ENCODE peak calls at places on chromosomes 16 and 17, in six cellular contexts. M is IMR-90, Z is A549, E is OCI-LY7, L is tibial artery, B is gastrocnemius medialis. W is an unnamed sample. For H3K4me1, the result is how much of the 10 kb centered on the place peaks cover.

GRCh38 chr17:32484628-32485027 is 2.2 kb upstream of the CDK5R1 start:
- DNase-seq in M (no peak), Z (no peak), E (no peak), L (no peak), B (no peak), W (no peak)

GRCh38 chr17:34979650-34980352 is 511 bp upstream of the LIG3 start:
- DNase-seq in M (peak), Z (no peak), E (peak), L (no peak), B (no peak), W (no peak)

GRCh38 chr16:46688101-46688656 is 799 bp downstream of the VPS35 start:
- DNase-seq in M (peak), Z (no peak), E (no peak), L (no peak), B (peak), W (no peak)

GRCh38 chr16:1492082-1492922 is 858 bp upstream of the TELO2 start:
- DNase-seq in M (no peak), Z (no peak), E (no peak), L (no peak), B (no peak), W (no peak)

GRCh38 chr17:29089601-29090044 is 46.7 kb downstream of the PIPOX start:
- DNase-seq in M (no peak), Z (no peak), E (no peak), L (no peak), B (peak), W (no peak)

GRCh38 chr17:1966274-1967086 is 58.7 kb downstream of the RTN4RL1 start:
- DNase-seq in M (no peak), Z (no peak), E (no peak), L (no peak), B (no peak), W (no peak)

GRCh38 chr16:67648088-67648763 is 3.3 kb downstream of the CARMIL2 start:
- DNase-seq in M (no peak), Z (no peak), E (no peak), L (no peak), B (no peak), W (no peak)

GRCh38 chr17:80169784-80170500 is at the start of gene CARD14:
- DNase-seq in M (no peak), Z (no peak), E (no peak), L (no peak), B (no peak), W (no peak)

GRCh38 chr16:165539-166374 is at the start of gene HBM:
- DNase-seq in M (no peak), Z (no peak), E (no peak), L (no peak), B (no peak), W (no peak)

DNA sequence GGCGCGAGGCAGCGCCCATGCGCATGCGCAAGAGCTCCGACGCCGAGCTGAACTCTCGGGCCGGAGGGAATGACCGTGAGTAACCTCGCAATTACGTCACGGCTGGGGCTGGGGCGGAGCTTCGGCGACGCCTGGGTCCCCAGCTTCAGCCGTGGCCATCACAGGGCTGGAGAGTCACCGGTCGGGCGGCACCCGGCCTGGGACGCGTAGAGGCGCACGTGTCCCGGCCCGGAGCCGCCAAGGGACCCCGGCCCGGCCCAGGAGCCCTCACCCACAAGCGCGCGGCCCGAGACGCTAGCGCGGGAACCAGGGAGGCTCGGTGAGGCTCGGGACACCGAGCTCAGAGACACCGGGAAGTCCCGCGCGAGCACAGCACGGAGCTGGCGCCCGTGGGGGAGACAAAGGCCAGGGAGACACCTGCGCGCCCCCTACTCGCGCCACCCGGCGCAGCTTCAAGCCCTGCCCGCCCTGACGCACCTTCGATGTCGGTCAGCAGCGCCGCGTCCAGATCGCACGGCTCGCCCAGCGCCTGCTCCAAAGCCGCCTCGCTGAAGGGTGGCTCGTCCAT is 452 bp downstream of the SREBF1 start:
- DNase-seq in M (peak), Z (peak), E (peak), L (peak), B (peak), W (peak)
- H3K4me1 ChIP-seq in M (under half), Z (half or more), E (half or more), L (half or more), B (half or more), W (half or more)

GRCh38 chr17:61400786-61401279 is 1.2 kb downstream of the TBX2 start:
- DNase-seq in M (no peak), Z (no peak), E (no peak), L (peak), B (no peak), W (no peak)
- H3K4me1 ChIP-seq in M (under half), Z (under half), E (under half), L (half or more), B (under half), W (half or more)

GRCh38 chr16:53083123-53083522 is 28.3 kb downstream of the CHD9 start:
- DNase-seq in M (peak), Z (peak), E (no peak), L (no peak), B (no peak), W (no peak)
- H3K4me1 ChIP-seq in M (under half), Z (half or more), E (under half), L (under half), B (half or more), W (half or more)

GRCh38 chr17:78726471-78727010 is 55.5 kb downstream of the CYTH1 start:
- DNase-seq in M (no peak), Z (no peak), E (no peak), L (no peak), B (no peak), W (no peak)

GRCh38 chr17:78724544-78724943 is 57.5 kb downstream of the CYTH1 start:
- DNase-seq in M (no peak), Z (no peak), E (no peak), L (no peak), B (peak), W (no peak)

GRCh38 chr17:78724999-78725398 is 57.1 kb downstream of the CYTH1 start:
- DNase-seq in M (no peak), Z (no peak), E (no peak), L (no peak), B (no peak), W (no peak)

GRCh38 chr17:78727057-78727456 is 55.0 kb downstream of the CYTH1 start:
- DNase-seq in M (no peak), Z (no peak), E (no peak), L (no peak), B (no peak), W (no peak)

GRCh38 chr17:78725448-78726021 is 56.5 kb downstream of the CYTH1 start:
- DNase-seq in M (no peak), Z (no peak), E (peak), L (no peak), B (no peak), W (no peak)
- H3K4me1 ChIP-seq in M (under half), Z (under half), E (half or more), L (under half), B (half or more), W (half or more)

DNA sequence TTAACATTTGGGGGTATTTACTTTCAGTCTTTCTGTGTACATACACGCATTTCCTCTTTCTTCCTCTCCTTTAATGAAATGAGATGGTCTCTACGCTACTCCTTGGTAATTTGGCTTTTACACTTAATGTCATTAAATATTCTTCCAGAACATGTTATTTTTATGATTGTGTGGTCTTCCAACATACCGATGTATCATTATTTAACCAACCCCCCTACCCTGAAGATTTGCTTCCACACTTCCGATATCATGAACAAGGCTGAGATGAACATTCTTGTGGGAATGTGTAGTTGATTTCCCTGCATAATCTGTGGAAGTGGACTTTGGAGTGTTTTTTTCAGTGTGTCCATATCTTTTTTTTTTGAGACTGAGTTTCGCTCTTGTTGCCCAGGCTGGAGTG is 2.3 kb upstream of the PGS1 start:
- DNase-seq in M (no peak), Z (no peak), E (no peak), L (no peak), B (no peak), W (no peak)
- H3K4me1 ChIP-seq in M (under half), Z (under half), E (under half), L (under half), B (under half), W (under half)

GRCh38 chr16:75236232-75236631 is 15.2 kb downstream of the BCAR1 start:
- DNase-seq in M (no peak), Z (no peak), E (no peak), L (peak), B (peak), W (no peak)
- H3K4me1 ChIP-seq in M (under half), Z (under half), E (under half), L (half or more), B (half or more), W (half or more)

GRCh38 chr16:10941127-10941933 is 938 bp downstream of the DEXI start:
- DNase-seq in M (no peak), Z (no peak), E (no peak), L (no peak), B (no peak), W (no peak)

GRCh38 chr16:10938844-10939648 is 3.2 kb downstream of the DEXI start:
- DNase-seq in M (no peak), Z (no peak), E (no peak), L (no peak), B (no peak), W (no peak)

GRCh38 chr16:10940501-10941079 is 1.7 kb downstream of the DEXI start:
- DNase-seq in M (peak), Z (no peak), E (peak), L (no peak), B (peak), W (no peak)

GRCh38 chr16:10938321-10938720 is 3.9 kb downstream of the DEXI start:
- DNase-seq in M (no peak), Z (no peak), E (no peak), L (no peak), B (peak), W (no peak)

DNA sequence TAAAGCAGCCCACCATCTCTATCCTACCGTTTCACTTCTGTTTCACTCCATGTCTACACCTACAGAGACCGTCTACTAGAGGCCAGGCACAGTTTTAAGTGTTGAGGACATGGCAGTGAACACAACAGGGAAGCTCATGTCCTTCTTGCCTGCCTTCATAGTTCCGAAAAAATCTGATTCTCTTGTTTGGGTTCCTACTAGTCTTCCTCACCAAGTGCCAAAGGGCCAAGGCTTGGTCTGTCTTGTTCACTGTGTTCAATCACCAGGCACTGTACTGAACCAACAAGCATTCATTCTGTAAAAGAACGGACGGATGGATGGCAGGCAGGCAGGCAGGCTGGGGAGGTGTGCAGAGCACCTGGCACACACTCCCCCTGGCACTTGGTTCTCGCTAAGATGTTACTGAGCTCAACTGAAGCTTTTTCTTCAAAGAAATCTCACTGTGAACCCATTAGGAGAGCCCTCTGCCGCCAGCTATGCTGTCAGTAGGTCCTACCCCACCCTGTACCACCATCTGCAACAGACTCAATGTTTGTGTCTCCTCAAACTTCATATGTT is 2.5 kb downstream of the DEXI start:
- DNase-seq in M (no peak), Z (no peak), E (no peak), L (no peak), B (no peak), W (no peak)
- H3K4me1 ChIP-seq in M (under half), Z (under half), E (half or more), L (half or more), B (half or more), W (half or more)

DNA sequence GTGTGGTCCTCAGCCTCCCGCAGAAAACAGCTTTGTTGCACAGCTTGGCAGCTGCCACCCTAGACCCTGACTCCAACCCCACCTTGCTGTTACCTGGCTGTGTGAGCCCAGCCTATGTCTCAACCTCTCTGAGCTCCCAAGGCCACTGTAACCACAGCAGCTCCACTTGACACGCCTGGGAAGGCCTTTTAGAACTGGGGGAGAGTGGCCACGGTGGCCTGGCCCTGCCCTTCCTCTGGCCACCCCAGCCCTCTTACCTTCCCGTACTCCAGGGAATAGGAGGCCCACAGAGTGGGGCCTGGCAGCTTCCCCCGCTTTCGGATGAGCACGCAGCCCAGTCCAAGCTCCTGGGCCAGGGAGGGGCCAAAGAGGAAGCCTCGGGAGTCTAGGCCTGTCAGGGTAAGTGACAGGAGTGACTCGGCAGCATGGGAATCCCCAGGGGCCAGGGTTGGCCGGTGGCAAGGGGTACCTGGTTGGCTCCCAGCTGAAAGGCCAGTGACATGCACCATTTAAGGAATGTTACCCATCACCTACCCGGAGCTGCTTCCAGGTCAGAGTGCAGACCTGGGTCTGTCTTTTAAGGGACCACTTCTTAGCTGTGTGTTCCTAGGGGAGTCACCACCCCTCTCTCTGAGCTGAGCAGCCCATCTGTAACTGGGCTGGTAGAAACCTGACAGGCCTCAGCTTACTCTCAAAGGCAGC is 1.4 kb downstream of the APRT start:
- DNase-seq in M (no peak), Z (no peak), E (peak), L (peak), B (no peak), W (no peak)
- H3K4me1 ChIP-seq in M (under half), Z (under half), E (under half), L (under half), B (under half), W (under half)

DNA sequence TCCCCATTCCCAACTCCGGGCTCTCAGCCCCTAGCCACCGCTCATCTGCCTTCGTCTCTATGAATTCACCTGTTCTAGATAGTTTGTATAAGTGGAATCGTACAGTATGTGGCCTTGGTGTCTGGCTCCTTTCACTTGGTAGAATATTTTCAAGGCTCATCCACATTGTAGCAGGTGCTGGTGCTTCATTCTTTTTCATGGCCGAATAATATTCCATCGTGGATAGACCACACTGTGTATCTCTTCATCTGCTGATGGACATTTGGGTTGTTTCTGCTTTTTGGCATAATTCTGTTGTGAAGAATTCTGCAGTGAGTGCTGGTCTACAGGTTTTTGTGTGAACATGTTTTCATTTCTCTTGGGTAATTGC is 324.2 kb downstream of the SEC14L1 start:
- DNase-seq in M (no peak), Z (no peak), E (no peak), L (no peak), B (no peak), W (no peak)
- H3K4me1 ChIP-seq in M (under half), Z (under half), E (half or more), L (under half), B (under half), W (half or more)

GRCh38 chr17:42097691-42098661 is at the start of gene ZNF385C:
- DNase-seq in M (no peak), Z (no peak), E (no peak), L (no peak), B (no peak), W (no peak)

GRCh38 chr17:42094375-42095069 is 3.8 kb downstream of the ZNF385C start:
- DNase-seq in M (no peak), Z (no peak), E (no peak), L (no peak), B (no peak), W (no peak)

GRCh38 chr17:42101513-42102292 is 3.4 kb upstream of the ZNF385C start:
- DNase-seq in M (peak), Z (peak), E (peak), L (peak), B (peak), W (no peak)

GRCh38 chr17:42096360-42097111 is 1.7 kb downstream of the ZNF385C start:
- DNase-seq in M (no peak), Z (no peak), E (no peak), L (no peak), B (no peak), W (no peak)

DNA sequence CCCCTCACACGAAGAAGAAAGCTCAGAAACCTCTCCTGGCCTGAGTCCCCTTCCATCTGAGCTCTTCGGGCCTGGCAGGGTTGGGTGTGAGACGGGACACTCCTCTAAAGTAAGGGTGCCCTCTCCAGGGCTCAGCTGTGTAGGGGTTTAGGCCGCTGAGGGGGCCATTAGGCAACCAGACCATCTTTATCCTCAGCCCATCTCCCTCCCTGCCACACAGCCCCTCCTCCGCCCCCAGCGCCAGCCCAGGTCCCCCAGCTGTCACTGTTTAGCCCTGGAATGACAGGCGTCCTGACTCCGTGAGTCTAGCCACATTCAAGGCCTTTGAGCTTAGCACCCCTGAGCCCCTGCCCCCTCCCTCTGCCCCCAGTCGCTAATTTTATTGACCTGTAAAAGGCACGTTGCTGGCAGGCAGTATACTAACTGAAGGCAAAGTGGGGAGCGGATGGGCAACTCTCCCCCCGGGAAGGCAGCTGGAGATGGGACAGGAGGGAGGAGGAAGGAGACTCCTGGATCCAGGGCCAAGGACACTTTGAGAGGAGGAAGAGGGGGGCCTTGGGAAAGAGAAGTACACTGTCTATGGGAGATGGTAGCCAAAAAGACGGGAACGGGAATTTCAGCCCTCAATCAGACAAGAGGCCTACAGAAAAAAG is 600 bp upstream of the ZNF385C start:
- DNase-seq in M (no peak), Z (no peak), E (no peak), L (no peak), B (no peak), W (no peak)
- H3K4me1 ChIP-seq in M (under half), Z (under half), E (under half), L (under half), B (under half), W (under half)

W was measured in esophagus muscularis mucosa.